ENCODE peak calls at places on chromosome X, in six cellular contexts. One of them, this sample, is unnamed. For H3K9me3, the result is how much of the 10 kb centered on the place peaks cover.

GRCh38 chrX:140815868-140816267 is 106.3 kb downstream of the LINC00632 start:
- DNase-seq in neuronal stem cell: no peak
- DNase-seq in IMR-90: peak
- DNase-seq in naive thymus-derived CD4-positive, alpha-beta T cell: no peak
- DNase-seq in pancreas: no peak
- DNase-seq in mucosa of descending colon: no peak
- DNase-seq in this sample: no peak

GRCh38 chrX:106035064-106035463 is 3.5 kb downstream of the SERPINA7 start:
- DNase-seq in neuronal stem cell: no peak
- DNase-seq in IMR-90: no peak
- DNase-seq in naive thymus-derived CD4-positive, alpha-beta T cell: no peak
- DNase-seq in pancreas: no peak
- DNase-seq in mucosa of descending colon: no peak
- DNase-seq in this sample: no peak

GRCh38 chrX:25527596-25527995 is 511.8 kb upstream of the ARX start:
- DNase-seq in neuronal stem cell: no peak
- DNase-seq in IMR-90: no peak
- DNase-seq in naive thymus-derived CD4-positive, alpha-beta T cell: no peak
- DNase-seq in pancreas: no peak
- DNase-seq in mucosa of descending colon: no peak
- DNase-seq in this sample: no peak

GRCh38 chrX:64204252-64204651 is 1.3 kb downstream of the AMER1 start:
- DNase-seq in neuronal stem cell: no peak
- DNase-seq in IMR-90: peak
- DNase-seq in naive thymus-derived CD4-positive, alpha-beta T cell: no peak
- DNase-seq in pancreas: peak
- DNase-seq in mucosa of descending colon: peak
- DNase-seq in this sample: peak

GRCh38 chrX:74535633-74536141 is 78.7 kb downstream of the RLIM start:
- DNase-seq in neuronal stem cell: no peak
- DNase-seq in IMR-90: peak
- DNase-seq in naive thymus-derived CD4-positive, alpha-beta T cell: no peak
- DNase-seq in pancreas: peak
- DNase-seq in mucosa of descending colon: peak
- DNase-seq in this sample: peak

GRCh38 chrX:150155396-150156048 is 207.6 kb upstream of the MAMLD1 start:
- DNase-seq in neuronal stem cell: no peak
- DNase-seq in IMR-90: peak
- DNase-seq in naive thymus-derived CD4-positive, alpha-beta T cell: no peak
- DNase-seq in pancreas: no peak
- DNase-seq in mucosa of descending colon: peak
- DNase-seq in this sample: peak

GRCh38 chrX:9312922-9313867 is 151.7 kb upstream of the TBL1X start:
- DNase-seq in neuronal stem cell: no peak
- DNase-seq in IMR-90: no peak
- DNase-seq in naive thymus-derived CD4-positive, alpha-beta T cell: peak
- DNase-seq in pancreas: no peak
- DNase-seq in mucosa of descending colon: peak
- DNase-seq in this sample: peak

GRCh38 chrX:84216406-84216805 is 28.4 kb upstream of the RPS6KA6 start:
- DNase-seq in neuronal stem cell: no peak
- DNase-seq in IMR-90: no peak
- DNase-seq in naive thymus-derived CD4-positive, alpha-beta T cell: no peak
- DNase-seq in pancreas: no peak
- DNase-seq in mucosa of descending colon: no peak
- DNase-seq in this sample: no peak

GRCh38 chrX:49129427-49129826 is 5.9 kb upstream of the GPKOW start:
- DNase-seq in neuronal stem cell: no peak
- DNase-seq in IMR-90: no peak
- DNase-seq in naive thymus-derived CD4-positive, alpha-beta T cell: no peak
- DNase-seq in pancreas: no peak
- DNase-seq in mucosa of descending colon: no peak
- DNase-seq in this sample: no peak

GRCh38 chrX:30309139-30309571 is at the start of gene NR0B1:
- DNase-seq in neuronal stem cell: peak
- DNase-seq in IMR-90: no peak
- DNase-seq in naive thymus-derived CD4-positive, alpha-beta T cell: no peak
- DNase-seq in pancreas: no peak
- DNase-seq in mucosa of descending colon: no peak
- DNase-seq in this sample: no peak

GRCh38 chrX:8404443-8404842 is 60.2 kb upstream of the VCX3B start:
- DNase-seq in neuronal stem cell: peak
- DNase-seq in IMR-90: no peak
- DNase-seq in naive thymus-derived CD4-positive, alpha-beta T cell: no peak
- DNase-seq in pancreas: peak
- DNase-seq in mucosa of descending colon: no peak
- DNase-seq in this sample: no peak

GRCh38 chrX:2401201-2401589 is 99.6 kb downstream of the DHRSX start:
- DNase-seq in neuronal stem cell: peak
- DNase-seq in IMR-90: no peak
- DNase-seq in naive thymus-derived CD4-positive, alpha-beta T cell: no peak
- DNase-seq in pancreas: no peak
- DNase-seq in mucosa of descending colon: no peak
- DNase-seq in this sample: no peak

GRCh38 chrX:120790118-120790517 is 85.5 kb downstream of the CT47B1 start:
- DNase-seq in neuronal stem cell: peak
- DNase-seq in IMR-90: peak
- DNase-seq in naive thymus-derived CD4-positive, alpha-beta T cell: peak
- DNase-seq in pancreas: peak
- DNase-seq in mucosa of descending colon: no peak
- DNase-seq in this sample: peak

GRCh38 chrX:115357316-115357715 is 67.8 kb downstream of the LUZP4 start:
- DNase-seq in neuronal stem cell: no peak
- DNase-seq in IMR-90: peak
- DNase-seq in naive thymus-derived CD4-positive, alpha-beta T cell: no peak
- DNase-seq in pancreas: no peak
- DNase-seq in mucosa of descending colon: no peak
- DNase-seq in this sample: no peak

GRCh38 chrX:53379747-53380146 is 42.7 kb downstream of the SMC1A start:
- DNase-seq in neuronal stem cell: no peak
- DNase-seq in IMR-90: no peak
- DNase-seq in naive thymus-derived CD4-positive, alpha-beta T cell: no peak
- DNase-seq in pancreas: no peak
- DNase-seq in mucosa of descending colon: no peak
- DNase-seq in this sample: no peak

GRCh38 chrX:72126048-72126415 is 5.7 kb downstream of the RTL5 start:
- DNase-seq in neuronal stem cell: no peak
- DNase-seq in IMR-90: no peak
- DNase-seq in naive thymus-derived CD4-positive, alpha-beta T cell: no peak
- DNase-seq in pancreas: no peak
- DNase-seq in mucosa of descending colon: no peak
- DNase-seq in this sample: no peak

GRCh38 chrX:71870337-71871098 is 40.1 kb upstream of the NHSL2 start:
- DNase-seq in neuronal stem cell: peak
- DNase-seq in IMR-90: no peak
- DNase-seq in naive thymus-derived CD4-positive, alpha-beta T cell: no peak
- DNase-seq in pancreas: no peak
- DNase-seq in mucosa of descending colon: no peak
- DNase-seq in this sample: no peak

GRCh38 chrX:153703036-153703370 is 15.3 kb downstream of the SLC6A8 start:
- DNase-seq in neuronal stem cell: no peak
- DNase-seq in IMR-90: peak
- DNase-seq in naive thymus-derived CD4-positive, alpha-beta T cell: no peak
- DNase-seq in pancreas: peak
- DNase-seq in mucosa of descending colon: peak
- DNase-seq in this sample: peak

GRCh38 chrX:7116081-7116480 is 31.4 kb upstream of the STS start:
- DNase-seq in neuronal stem cell: no peak
- DNase-seq in IMR-90: no peak
- DNase-seq in naive thymus-derived CD4-positive, alpha-beta T cell: no peak
- DNase-seq in pancreas: no peak
- DNase-seq in mucosa of descending colon: no peak
- DNase-seq in this sample: no peak

GRCh38 chrX:7117587-7117986 is 29.9 kb upstream of the STS start:
- DNase-seq in neuronal stem cell: no peak
- DNase-seq in IMR-90: no peak
- DNase-seq in naive thymus-derived CD4-positive, alpha-beta T cell: no peak
- DNase-seq in pancreas: no peak
- DNase-seq in mucosa of descending colon: no peak
- DNase-seq in this sample: no peak

GRCh38 chrX:7115557-7115956 is 32.0 kb upstream of the STS start:
- DNase-seq in neuronal stem cell: no peak
- DNase-seq in IMR-90: no peak
- DNase-seq in naive thymus-derived CD4-positive, alpha-beta T cell: no peak
- DNase-seq in pancreas: no peak
- DNase-seq in mucosa of descending colon: no peak
- DNase-seq in this sample: no peak

GRCh38 chrX:7119927-7120577 is 27.5 kb upstream of the STS start:
- DNase-seq in neuronal stem cell: no peak
- DNase-seq in IMR-90: no peak
- DNase-seq in naive thymus-derived CD4-positive, alpha-beta T cell: no peak
- DNase-seq in pancreas: no peak
- DNase-seq in mucosa of descending colon: no peak
- DNase-seq in this sample: no peak

DNA sequence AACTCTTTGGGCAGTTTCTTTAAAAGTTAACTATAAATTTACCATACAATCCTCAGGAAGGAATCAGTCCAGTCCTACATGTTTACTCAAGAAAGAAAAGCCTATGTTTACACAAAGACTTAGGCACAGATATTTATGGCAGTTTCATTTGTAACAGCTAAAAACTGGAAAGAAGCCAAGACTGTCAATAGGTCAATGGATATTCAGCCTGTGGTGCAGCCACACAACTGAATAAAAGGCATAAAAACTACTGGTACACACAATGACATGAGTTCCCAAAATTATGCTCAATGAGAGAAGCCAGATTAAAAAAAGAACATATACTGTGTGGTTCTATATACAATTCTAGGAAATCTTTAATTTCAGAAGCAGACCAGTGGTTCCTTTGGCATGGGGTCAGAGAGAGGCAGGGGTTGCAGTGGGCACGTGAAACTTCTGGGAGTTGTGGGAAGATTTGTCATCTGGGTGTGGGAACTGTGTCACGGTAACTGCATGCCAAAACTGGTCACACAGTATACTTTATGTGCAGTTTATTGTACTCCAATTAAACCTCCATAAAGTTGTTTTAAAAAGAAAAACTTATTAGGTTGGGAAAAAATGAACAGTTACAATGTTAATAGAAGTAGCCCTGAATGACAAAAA is 26.8 kb upstream of the STS start:
- DNase-seq in neuronal stem cell: no peak
- DNase-seq in IMR-90: peak
- DNase-seq in naive thymus-derived CD4-positive, alpha-beta T cell: no peak
- DNase-seq in pancreas: no peak
- DNase-seq in mucosa of descending colon: no peak
- DNase-seq in this sample: peak
- H3K9me3 ChIP-seq in neuronal stem cell: under half
- H3K9me3 ChIP-seq in IMR-90: under half
- H3K9me3 ChIP-seq in naive thymus-derived CD4-positive, alpha-beta T cell: under half
- H3K9me3 ChIP-seq in pancreas: under half
- H3K9me3 ChIP-seq in mucosa of descending colon: under half
- H3K9me3 ChIP-seq in this sample: under half

GRCh38 chrX:69670001-69670555 is 54.2 kb downstream of the EDA start:
- DNase-seq in neuronal stem cell: no peak
- DNase-seq in IMR-90: no peak
- DNase-seq in naive thymus-derived CD4-positive, alpha-beta T cell: no peak
- DNase-seq in pancreas: no peak
- DNase-seq in mucosa of descending colon: no peak
- DNase-seq in this sample: no peak
- H3K9me3 ChIP-seq in neuronal stem cell: under half
- H3K9me3 ChIP-seq in IMR-90: under half
- H3K9me3 ChIP-seq in naive thymus-derived CD4-positive, alpha-beta T cell: under half
- H3K9me3 ChIP-seq in pancreas: under half
- H3K9me3 ChIP-seq in mucosa of descending colon: under half
- H3K9me3 ChIP-seq in this sample: under half

GRCh38 chrX:19740744-19741143 is 146.7 kb downstream of the SH3KBP1 start:
- DNase-seq in neuronal stem cell: no peak
- DNase-seq in IMR-90: no peak
- DNase-seq in naive thymus-derived CD4-positive, alpha-beta T cell: no peak
- DNase-seq in pancreas: no peak
- DNase-seq in mucosa of descending colon: no peak
- DNase-seq in this sample: no peak
- H3K9me3 ChIP-seq in neuronal stem cell: under half
- H3K9me3 ChIP-seq in IMR-90: under half
- H3K9me3 ChIP-seq in naive thymus-derived CD4-positive, alpha-beta T cell: under half
- H3K9me3 ChIP-seq in pancreas: under half
- H3K9me3 ChIP-seq in mucosa of descending colon: under half
- H3K9me3 ChIP-seq in this sample: under half

GRCh38 chrX:67693928-67694327 is 150.1 kb downstream of the AR start:
- DNase-seq in neuronal stem cell: no peak
- DNase-seq in IMR-90: no peak
- DNase-seq in naive thymus-derived CD4-positive, alpha-beta T cell: no peak
- DNase-seq in pancreas: no peak
- DNase-seq in mucosa of descending colon: no peak
- DNase-seq in this sample: no peak

GRCh38 chrX:67692246-67692645 is 148.4 kb downstream of the AR start:
- DNase-seq in neuronal stem cell: no peak
- DNase-seq in IMR-90: peak
- DNase-seq in naive thymus-derived CD4-positive, alpha-beta T cell: no peak
- DNase-seq in pancreas: no peak
- DNase-seq in mucosa of descending colon: no peak
- DNase-seq in this sample: no peak

GRCh38 chrX:67700607-67701006 is 156.8 kb downstream of the AR start:
- DNase-seq in neuronal stem cell: no peak
- DNase-seq in IMR-90: no peak
- DNase-seq in naive thymus-derived CD4-positive, alpha-beta T cell: no peak
- DNase-seq in pancreas: no peak
- DNase-seq in mucosa of descending colon: no peak
- DNase-seq in this sample: no peak

GRCh38 chrX:67697452-67697851 is 153.6 kb downstream of the AR start:
- DNase-seq in neuronal stem cell: no peak
- DNase-seq in IMR-90: no peak
- DNase-seq in naive thymus-derived CD4-positive, alpha-beta T cell: no peak
- DNase-seq in pancreas: no peak
- DNase-seq in mucosa of descending colon: no peak
- DNase-seq in this sample: no peak
- H3K9me3 ChIP-seq in neuronal stem cell: under half
- H3K9me3 ChIP-seq in IMR-90: under half
- H3K9me3 ChIP-seq in naive thymus-derived CD4-positive, alpha-beta T cell: under half
- H3K9me3 ChIP-seq in pancreas: under half
- H3K9me3 ChIP-seq in mucosa of descending colon: under half
- H3K9me3 ChIP-seq in this sample: under half

GRCh38 chrX:21657318-21658151 is 595 bp downstream of the KLHL34 start:
- DNase-seq in neuronal stem cell: no peak
- DNase-seq in IMR-90: no peak
- DNase-seq in naive thymus-derived CD4-positive, alpha-beta T cell: peak
- DNase-seq in pancreas: no peak
- DNase-seq in mucosa of descending colon: no peak
- DNase-seq in this sample: no peak
- H3K9me3 ChIP-seq in neuronal stem cell: under half
- H3K9me3 ChIP-seq in IMR-90: under half
- H3K9me3 ChIP-seq in naive thymus-derived CD4-positive, alpha-beta T cell: under half
- H3K9me3 ChIP-seq in pancreas: under half
- H3K9me3 ChIP-seq in mucosa of descending colon: under half
- H3K9me3 ChIP-seq in this sample: under half

GRCh38 chrX:26651755-26652154 is 435.8 kb downstream of the MAGEB5 start:
- DNase-seq in neuronal stem cell: no peak
- DNase-seq in IMR-90: no peak
- DNase-seq in naive thymus-derived CD4-positive, alpha-beta T cell: no peak
- DNase-seq in pancreas: no peak
- DNase-seq in mucosa of descending colon: no peak
- DNase-seq in this sample: no peak
- H3K9me3 ChIP-seq in neuronal stem cell: under half
- H3K9me3 ChIP-seq in IMR-90: under half
- H3K9me3 ChIP-seq in naive thymus-derived CD4-positive, alpha-beta T cell: under half
- H3K9me3 ChIP-seq in pancreas: under half
- H3K9me3 ChIP-seq in mucosa of descending colon: under half
- H3K9me3 ChIP-seq in this sample: under half

GRCh38 chrX:48064261-48064660 is 7.2 kb downstream of the ZNF630 start:
- DNase-seq in neuronal stem cell: no peak
- DNase-seq in IMR-90: no peak
- DNase-seq in naive thymus-derived CD4-positive, alpha-beta T cell: no peak
- DNase-seq in pancreas: no peak
- DNase-seq in mucosa of descending colon: no peak
- DNase-seq in this sample: no peak
- H3K9me3 ChIP-seq in neuronal stem cell: under half
- H3K9me3 ChIP-seq in IMR-90: under half
- H3K9me3 ChIP-seq in naive thymus-derived CD4-positive, alpha-beta T cell: under half
- H3K9me3 ChIP-seq in pancreas: under half
- H3K9me3 ChIP-seq in mucosa of descending colon: under half
- H3K9me3 ChIP-seq in this sample: under half

GRCh38 chrX:57652705-57653104 is 27.4 kb downstream of the NLRP2B start:
- DNase-seq in neuronal stem cell: no peak
- DNase-seq in IMR-90: no peak
- DNase-seq in naive thymus-derived CD4-positive, alpha-beta T cell: no peak
- DNase-seq in pancreas: no peak
- DNase-seq in mucosa of descending colon: no peak
- DNase-seq in this sample: no peak
- H3K9me3 ChIP-seq in neuronal stem cell: under half
- H3K9me3 ChIP-seq in IMR-90: under half
- H3K9me3 ChIP-seq in naive thymus-derived CD4-positive, alpha-beta T cell: under half
- H3K9me3 ChIP-seq in pancreas: under half
- H3K9me3 ChIP-seq in mucosa of descending colon: under half
- H3K9me3 ChIP-seq in this sample: under half